ENCODE peak calls at places on chromosomes 12 and 14, in six cellular contexts. C is K562, L is HepG2, U is H1, Y is GM12878, Z is GM12891. A is an unnamed sample.

GRCh38 chr14:100901391-100902183 is 1.9 kb downstream of the RTL1 start:
- DNase-seq in C (no peak), L (no peak), U (peak), Y (no peak), Z (no peak), A (no peak)

GRCh38 chr14:63517354-63517753 is 25.8 kb downstream of the PPP2R5E start:
- DNase-seq in C (no peak), L (no peak), U (no peak), Y (no peak), Z (no peak), A (no peak)

GRCh38 chr14:69664865-69665526 is 53.6 kb downstream of the SUSD6 start:
- DNase-seq in C (no peak), L (peak), U (no peak), Y (no peak), Z (no peak), A (no peak)

GRCh38 chr14:101246894-101247853 is 314.1 kb upstream of the DIO3 start:
- DNase-seq in C (no peak), L (no peak), U (peak), Y (no peak), Z (no peak), A (peak)

GRCh38 chr14:96790715-96791114 is 6.5 kb upstream of the VRK1 start:
- DNase-seq in C (no peak), L (no peak), U (no peak), Y (no peak), Z (no peak), A (no peak)

GRCh38 chr14:22520786-22521185 is 68.2 kb downstream of the DAD1 start:
- DNase-seq in C (no peak), L (no peak), U (no peak), Y (no peak), Z (no peak), A (no peak)

GRCh38 chr14:106039400-106039799 is 513.0 kb downstream of the TMEM121 start:
- DNase-seq in C (peak), L (no peak), U (no peak), Y (no peak), Z (no peak), A (no peak)

GRCh38 chr14:60196291-60196690 is 31.1 kb upstream of the DHRS7 start:
- DNase-seq in C (no peak), L (no peak), U (no peak), Y (no peak), Z (no peak), A (no peak)

GRCh38 chr12:107457536-107457935 is 228.1 kb upstream of the PWP1 start:
- DNase-seq in C (no peak), L (no peak), U (no peak), Y (no peak), Z (no peak), A (no peak)

GRCh38 chr12:122880668-122881067 is 15.3 kb downstream of the VPS37B start:
- DNase-seq in C (no peak), L (peak), U (no peak), Y (no peak), Z (no peak), A (no peak)

GRCh38 chr12:52788111-52788875 is 7.6 kb downstream of the KRT3 start:
- DNase-seq in C (no peak), L (no peak), U (no peak), Y (no peak), Z (no peak), A (no peak)

GRCh38 chr12:1605129-1606020 is 11.0 kb upstream of the FBXL14 start:
- DNase-seq in C (peak), L (peak), U (peak), Y (no peak), Z (no peak), A (no peak)

GRCh38 chr14:106055257-106055656 is 528.9 kb downstream of the TMEM121 start:
- DNase-seq in C (no peak), L (no peak), U (no peak), Y (no peak), Z (no peak), A (no peak)

GRCh38 chr14:32703246-32703645 is 235.4 kb upstream of the NPAS3 start:
- DNase-seq in C (no peak), L (no peak), U (no peak), Y (no peak), Z (no peak), A (no peak)

GRCh38 chr14:90645842-90646443 is 170.3 kb downstream of the TTC7B start:
- DNase-seq in C (no peak), L (peak), U (peak), Y (no peak), Z (no peak), A (no peak)

GRCh38 chr12:87363497-87364084 is 665.6 kb downstream of the C12orf50 start:
- DNase-seq in C (no peak), L (no peak), U (no peak), Y (no peak), Z (no peak), A (no peak)

GRCh38 chr14:90897022-90897421 is 80.8 kb upstream of the TTC7B start:
- DNase-seq in C (no peak), L (no peak), U (no peak), Y (no peak), Z (no peak), A (no peak)

GRCh38 chr14:105903971-105904370 is 377.6 kb downstream of the TMEM121 start:
- DNase-seq in C (no peak), L (no peak), U (no peak), Y (no peak), Z (no peak), A (no peak)

GRCh38 chr12:69639400-69640016 is 28.8 kb upstream of the LRRC10 start:
- DNase-seq in C (peak), L (peak), U (peak), Y (peak), Z (peak), A (peak)

GRCh38 chr14:102947321-102948103 is 25.0 kb downstream of the AMN start:
- DNase-seq in C (no peak), L (no peak), U (no peak), Y (no peak), Z (no peak), A (no peak)

GRCh38 chr12:91877022-91877421 is 268.6 kb downstream of the BTG1 start:
- DNase-seq in C (no peak), L (no peak), U (no peak), Y (peak), Z (peak), A (no peak)
- TF ChIP-seq POLR2A in C (no peak), L (no peak), U (no peak), Y (no peak), Z (no peak), A (no peak)

GRCh38 chr12:66648336-66648735 is 30.5 kb downstream of the GRIP1 start:
- DNase-seq in C (no peak), L (peak), U (no peak), Y (no peak), Z (no peak), A (no peak)

GRCh38 chr12:66644151-66644550 is 34.7 kb downstream of the GRIP1 start:
- DNase-seq in C (no peak), L (no peak), U (no peak), Y (no peak), Z (no peak), A (no peak)

GRCh38 chr12:66647034-66647691 is 31.7 kb downstream of the GRIP1 start:
- DNase-seq in C (no peak), L (no peak), U (no peak), Y (no peak), Z (no peak), A (no peak)
- TF ChIP-seq TAF1 in C (no peak), L (no peak), U (no peak), Y (no peak), Z (no peak), A (no peak)

GRCh38 chr12:117967043-117967442 is 1.7 kb downstream of the KSR2 start:
- DNase-seq in C (no peak), L (no peak), U (no peak), Y (no peak), Z (no peak), A (no peak)

GRCh38 chr12:117967512-117967911 is 1.3 kb downstream of the KSR2 start:
- DNase-seq in C (no peak), L (no peak), U (no peak), Y (no peak), Z (no peak), A (no peak)

GRCh38 chr12:117968084-117968789 is 553 bp downstream of the KSR2 start:
- DNase-seq in C (no peak), L (no peak), U (no peak), Y (no peak), Z (no peak), A (no peak)

GRCh38 chr12:117970334-117970733 is 1.5 kb upstream of the KSR2 start:
- DNase-seq in C (no peak), L (no peak), U (no peak), Y (no peak), Z (no peak), A (no peak)

DNA sequence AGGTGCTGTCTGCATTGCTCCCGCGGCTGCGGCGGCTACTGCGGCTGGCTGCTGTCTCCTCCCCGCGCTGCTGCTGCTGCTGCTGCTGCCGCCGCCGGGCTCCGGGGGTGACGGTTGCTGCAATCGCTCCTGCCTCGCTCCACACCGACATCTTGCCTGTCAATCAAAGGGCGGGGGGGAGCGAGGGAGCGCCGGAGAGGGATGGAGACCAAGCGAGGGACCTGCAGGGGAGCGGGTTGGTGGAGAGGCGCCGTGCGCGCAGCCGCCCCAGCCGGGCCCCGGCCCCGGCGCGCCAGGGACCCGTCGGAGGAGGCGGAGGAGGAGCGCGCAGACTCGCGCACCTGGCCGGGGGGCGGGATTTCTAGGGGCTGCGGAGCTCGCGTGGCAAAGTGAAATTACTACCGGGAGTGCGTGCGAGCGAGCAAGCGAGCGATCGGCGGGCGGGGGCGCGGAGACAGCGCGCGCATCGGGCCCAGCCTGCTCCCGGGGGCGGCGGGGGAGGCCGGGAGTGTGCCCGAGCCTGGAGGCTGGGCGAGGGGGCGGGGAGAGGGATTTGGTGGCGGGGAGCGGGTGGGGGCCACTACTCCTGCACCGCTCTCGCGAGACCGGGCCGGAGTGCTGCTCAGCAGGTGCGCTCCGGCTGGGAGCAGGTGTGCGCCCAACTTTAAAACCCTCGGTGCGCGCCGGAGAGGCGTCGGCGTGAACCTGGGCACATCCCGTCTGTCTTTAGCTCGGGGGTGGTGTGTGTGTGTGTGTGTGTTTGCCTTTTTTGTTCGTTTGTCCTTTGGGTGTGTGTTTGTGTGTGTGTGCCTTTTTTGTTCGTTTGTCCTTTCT is at the start of gene KSR2:
- DNase-seq in C (peak), L (peak), U (peak), Y (no peak), Z (peak), A (peak)
- TF ChIP-seq POLR2AphosphoS5 in C (no peak), L (no peak), U (peak), Y (no peak), Z (no peak), A (no peak)

GRCh38 chr12:132761911-132762583 is 415 bp upstream of the ANKLE2 start:
- DNase-seq in C (peak), L (peak), U (peak), Y (no peak), Z (peak), A (peak)
- TF ChIP-seq POLR2A in C (peak), L (peak), U (peak), Y (peak), Z (peak), A (peak)

DNA sequence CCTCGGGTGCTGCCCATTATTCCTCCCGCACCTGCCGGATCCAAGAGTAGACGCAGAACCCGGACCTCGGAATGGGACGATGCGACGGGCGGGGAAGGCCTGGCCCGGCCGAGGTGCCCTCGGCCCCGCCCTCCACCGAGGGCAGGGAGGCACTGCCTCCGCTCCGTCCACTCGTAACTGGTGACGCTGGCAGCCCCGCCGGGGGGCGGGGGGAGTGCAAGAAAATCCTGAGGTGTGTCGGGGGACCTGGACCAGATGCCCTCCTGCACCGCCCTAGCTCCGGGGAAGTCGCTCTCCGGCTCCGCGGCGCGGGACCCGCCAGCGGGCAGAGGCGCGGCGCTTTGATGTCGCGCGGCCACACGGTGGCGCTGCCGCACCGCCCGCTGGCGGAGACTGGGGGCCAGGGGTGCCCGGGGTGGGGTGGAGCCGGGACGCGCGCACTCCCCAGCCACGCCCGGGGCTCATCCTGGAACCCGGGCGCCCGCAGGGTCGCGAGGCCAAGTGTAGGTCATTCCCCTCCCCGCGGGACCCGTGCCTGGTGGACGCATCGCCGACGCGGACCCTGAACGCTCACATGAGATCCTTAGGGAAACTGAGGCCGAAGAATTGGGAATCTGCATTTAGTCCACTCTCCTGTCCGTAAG is 202.8 kb downstream of the TTC8 start:
- DNase-seq in C (peak), L (peak), U (peak), Y (no peak), Z (peak), A (peak)
- TF ChIP-seq TAF1 in C (no peak), L (peak), U (no peak), Y (no peak), Z (no peak), A (no peak)

GRCh38 chr12:116113398-116114130 is 163.9 kb downstream of the MED13L start:
- DNase-seq in C (no peak), L (no peak), U (no peak), Y (no peak), Z (no peak), A (no peak)
- TF ChIP-seq POLR2AphosphoS5 in C (no peak), L (no peak), U (no peak), Y (no peak), Z (no peak), A (no peak)

DNA sequence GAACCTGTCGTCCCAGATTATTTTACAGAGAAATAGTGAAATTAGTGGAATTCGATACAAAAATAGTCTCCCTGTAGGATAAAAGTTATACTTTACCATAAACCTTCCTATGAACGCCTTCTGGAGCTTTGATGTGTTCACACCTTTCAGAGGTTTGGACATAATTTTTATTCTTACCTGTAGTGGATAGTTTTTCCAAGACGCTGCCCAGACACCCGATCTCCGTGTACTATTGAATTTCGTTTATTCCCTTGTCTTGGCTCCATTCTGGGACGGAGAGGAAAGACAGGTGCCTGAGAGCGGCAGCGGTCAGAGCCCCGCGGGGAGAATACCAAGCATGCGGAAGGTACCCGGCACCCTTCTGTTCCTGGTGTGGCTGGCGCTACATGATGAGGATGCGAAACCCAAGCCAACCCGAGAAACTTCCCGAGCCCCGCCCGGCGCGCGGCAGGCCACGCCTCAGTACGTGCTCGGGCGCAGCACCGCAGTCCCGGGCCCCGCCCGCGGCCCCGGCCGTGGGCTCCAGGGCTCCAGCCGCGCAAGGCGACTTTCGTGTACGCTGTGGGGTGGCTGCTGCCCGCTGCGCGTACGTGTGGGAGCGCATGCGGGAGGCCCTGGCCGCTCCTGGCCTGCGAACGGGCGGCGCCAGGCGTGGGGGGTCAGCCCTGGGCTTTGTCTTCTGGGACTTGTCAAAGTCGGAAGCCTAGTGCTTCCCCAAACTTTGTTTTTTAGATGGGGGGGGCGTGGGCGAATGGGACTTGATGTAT is 11.3 kb upstream of the SNAPC1 start:
- DNase-seq in C (peak), L (no peak), U (peak), Y (peak), Z (peak), A (peak)
- TF ChIP-seq POLR2A in C (peak), L (no peak), U (peak), Y (peak), Z (peak), A (peak)

GRCh38 chr12:113021500-113021899 is 35.0 kb upstream of the DTX1 start:
- DNase-seq in C (no peak), L (no peak), U (no peak), Y (no peak), Z (no peak), A (no peak)
- TF ChIP-seq TAF1 in C (no peak), L (no peak), U (no peak), Y (no peak), Z (no peak), A (no peak)

GRCh38 chr12:65567820-65568219 is 256.5 kb upstream of the HMGA2 start:
- DNase-seq in C (no peak), L (no peak), U (no peak), Y (no peak), Z (no peak), A (no peak)
- TF ChIP-seq POLR2AphosphoS5 in C (no peak), L (no peak), U (no peak), Y (no peak), Z (no peak), A (no peak)

GRCh38 chr12:124390442-124391116 is 95.7 kb downstream of the RFLNA start:
- DNase-seq in C (no peak), L (no peak), U (no peak), Y (peak), Z (peak), A (no peak)

GRCh38 chr12:124388038-124388676 is 93.3 kb downstream of the RFLNA start:
- DNase-seq in C (no peak), L (no peak), U (no peak), Y (no peak), Z (no peak), A (no peak)

GRCh38 chr12:124389537-124390441 is 94.9 kb downstream of the RFLNA start:
- DNase-seq in C (no peak), L (peak), U (peak), Y (no peak), Z (no peak), A (no peak)

GRCh38 chr12:124387510-124387855 is 92.6 kb downstream of the RFLNA start:
- DNase-seq in C (no peak), L (peak), U (no peak), Y (no peak), Z (no peak), A (no peak)

GRCh38 chr12:124388679-124389536 is 94.0 kb downstream of the RFLNA start:
- DNase-seq in C (no peak), L (peak), U (peak), Y (no peak), Z (no peak), A (no peak)
- TF ChIP-seq POLR2A in C (no peak), L (peak), U (no peak), Y (no peak), Z (no peak), A (no peak)